ENCODE peak calls at places on chromosomes 3 and 15, in nine cellular contexts. W, J, E, U, X, K, T, S and G are unnamed samples.

GRCh38 chr3:178699810-178700209 is 163.6 kb downstream of the KCNMB2 start:
- DNase-seq in E (no peak), J (peak; percentile 25), X (no peak), T (no peak), U (no peak), K (peak; percentile 35), W (no peak), S (no peak), G (no peak)

GRCh38 chr15:56040081-56041035 is 46.9 kb upstream of the NEDD4 start:
- DNase-seq in T (no peak), E (no peak), S (no peak), W (peak; percentile 8), J (peak; percentile 88), X (no peak), U (peak; percentile 81), K (peak; percentile 94), G (no peak)

GRCh38 chr3:48155122-48155521 is 33.1 kb downstream of the CDC25A start:
- DNase-seq in U (peak; percentile 58), J (no peak), W (no peak), X (peak; percentile 49), K (peak; percentile 80), S (no peak), E (no peak), T (no peak), G (no peak)

GRCh38 chr15:100889359-100890058 is 9.9 kb downstream of the ALDH1A3 start:
- DNase-seq in X (no peak), J (no peak), S (no peak), T (no peak), W (no peak), E (no peak), U (peak; percentile 89), K (peak; percentile 80), G (no peak)

GRCh38 chr3:77414881-77415280 is 375.0 kb downstream of the ROBO2 start:
- DNase-seq in X (no peak), W (no peak), J (no peak), E (no peak), U (no peak), K (no peak), T (no peak), S (no peak), G (no peak)

GRCh38 chr3:114552527-114552812 is 258.6 kb downstream of the TIGIT start:
- DNase-seq in K (no peak), E (no peak), S (no peak), U (no peak), T (no peak), X (no peak), W (no peak), J (no peak), G (no peak)

GRCh38 chr15:44215594-44215993 is 20.5 kb upstream of the FRMD5 start:
- DNase-seq in U (peak; percentile 78), T (no peak), W (no peak), J (no peak), E (no peak), X (no peak), S (no peak), K (peak; percentile 74), G (no peak)

GRCh38 chr3:141960731-141961130 is 84.3 kb downstream of the ATP1B3 start:
- DNase-seq in U (peak; percentile 12), K (no peak), X (no peak), T (no peak), W (no peak), E (no peak), J (no peak), S (no peak), G (no peak)

GRCh38 chr3:159077860-159078259 is 276.0 kb downstream of the MFSD1 start:
- DNase-seq in J (no peak), U (peak; percentile 56), K (peak; percentile 59), T (no peak), S (no peak), W (no peak), X (no peak), E (no peak), G (no peak)

GRCh38 chr3:13057641-13058040 is 15.6 kb downstream of the IQSEC1 start:
- DNase-seq in J (no peak), T (no peak), K (no peak), U (no peak), S (no peak), E (no peak), X (no peak), W (no peak), G (no peak)

GRCh38 chr3:171380711-171381435 is 79.3 kb downstream of the TNIK start:
- DNase-seq in X (no peak), J (peak; percentile 81), T (no peak), K (no peak), U (no peak), S (no peak), E (no peak), W (no peak), G (no peak)

GRCh38 chr3:52227117-52227516 is 1.7 kb upstream of the TLR9 start:
- DNase-seq in T (no peak), U (no peak), S (no peak), W (no peak), J (no peak), E (no peak), X (no peak), K (no peak), G (no peak)

GRCh38 chr3:108677811-108678210 is 79.4 kb downstream of the RETNLB start:
- DNase-seq in K (no peak), X (no peak), E (no peak), W (no peak), S (no peak), T (no peak), U (no peak), J (no peak), G (no peak)

GRCh38 chr3:46764206-46764605 is 46.5 kb upstream of the PRSS50 start:
- DNase-seq in U (no peak), J (no peak), T (no peak), K (no peak), W (no peak), E (no peak), X (no peak), S (no peak), G (no peak)

GRCh38 chr3:81851166-81851565 is 89.7 kb upstream of the GBE1 start:
- DNase-seq in U (no peak), J (no peak), W (no peak), T (no peak), K (no peak), E (no peak), S (no peak), X (no peak), G (no peak)

GRCh38 chr15:26682765-26683164 is 90.1 kb downstream of the GABRB3 start:
- DNase-seq in K (no peak), T (no peak), X (no peak), S (no peak), J (no peak), E (peak; percentile 51), U (no peak), W (no peak), G (no peak)

GRCh38 chr3:126472277-126473006 is 3.2 kb downstream of the ZXDC start:
- DNase-seq in W (no peak), X (peak; percentile 86), T (no peak), U (peak; percentile 91), J (no peak), S (no peak), K (peak; percentile 56), E (no peak), G (peak; percentile 91)

GRCh38 chr15:89399070-89399389 is 64.4 kb upstream of the POLG start:
- DNase-seq in W (no peak), T (no peak), X (no peak), E (no peak), K (no peak), U (no peak), S (no peak), J (no peak), G (no peak)

GRCh38 chr15:36899696-36900095 is 200.7 kb downstream of the MEIS2 start:
- DNase-seq in U (peak; percentile 22), E (no peak), W (no peak), X (no peak), S (no peak), J (no peak), K (no peak), T (no peak), G (no peak)

GRCh38 chr3:152550284-152550683 is 281.6 kb downstream of the MBNL1 start:
- DNase-seq in T (no peak), K (no peak), W (no peak), S (no peak), U (no peak), X (no peak), E (no peak), J (no peak), G (no peak)

GRCh38 chr3:56125358-56126005 is 342.8 kb downstream of the ERC2 start:
- DNase-seq in E (no peak), J (no peak), X (no peak), S (peak; percentile 5), U (peak; percentile 57), W (no peak), T (no peak), K (peak; percentile 73), G (no peak)

GRCh38 chr15:66294932-66295235 is 1.5 kb downstream of the DIS3L start:
- DNase-seq in E (no peak), T (no peak), J (peak; percentile 44), W (no peak), S (no peak), K (peak; percentile 15), X (no peak), U (peak; percentile 42), G (no peak)

GRCh38 chr3:116474356-116475200 is 29.3 kb upstream of the LSAMP start:
- DNase-seq in X (peak; percentile 72), S (no peak), T (peak; percentile 67), W (no peak), J (peak; percentile 98), U (no peak), K (no peak), E (no peak), G (no peak)

GRCh38 chr3:44827196-44827595 is 34.5 kb upstream of the TMEM42 start:
- DNase-seq in J (no peak), S (no peak), U (no peak), E (no peak), X (no peak), T (no peak), K (no peak), W (no peak), G (no peak)

GRCh38 chr15:31158858-31159569 is 57.5 kb upstream of the TRPM1 start:
- DNase-seq in K (no peak), U (no peak), T (no peak), W (no peak), E (no peak), X (no peak), J (no peak), S (no peak), G (no peak)

GRCh38 chr3:48628277-48629017 is 6.8 kb downstream of the SLC26A6 start:
- DNase-seq in X (no peak), K (no peak), T (no peak), S (no peak), W (no peak), J (no peak), U (no peak), E (no peak), G (no peak)